ENCODE peak calls at places on chromosomes 13 and 19, in six cellular contexts. M, Q, O, Z, J and C are unnamed samples.

GRCh38 chr13:91747164-91747563 is 348.7 kb downstream of the GPC5 start:
- DNase-seq in M (no peak), Q (no peak), O (no peak), Z (no peak), J (no peak), C (no peak)

GRCh38 chr13:102402292-102402691 is 444 bp upstream of the FGF14 start:
- DNase-seq in M (peak), Q (peak), O (no peak), Z (peak), J (peak), C (peak)

GRCh38 chr13:25132984-25133383 is 37.0 kb downstream of the PABPC3 start:
- DNase-seq in M (no peak), Q (no peak), O (no peak), Z (no peak), J (no peak), C (no peak)

GRCh38 chr13:48004201-48004600 is 3.1 kb upstream of the SUCLA2 start:
- DNase-seq in M (no peak), Q (peak), O (no peak), Z (no peak), J (no peak), C (no peak)

GRCh38 chr19:40229926-40230417 is 3.5 kb upstream of the CCNP start:
- DNase-seq in M (no peak), Q (no peak), O (peak), Z (no peak), J (no peak), C (no peak)

GRCh38 chr13:28532226-28533048 is 37.5 kb upstream of the FLT1 start:
- DNase-seq in M (no peak), Q (peak), O (peak), Z (peak), J (peak), C (peak)

GRCh38 chr13:20738616-20739015 is 35.1 kb downstream of the IL17D start:
- DNase-seq in M (no peak), Q (no peak), O (no peak), Z (no peak), J (no peak), C (no peak)

GRCh38 chr13:77176350-77176749 is 149.4 kb upstream of the FBXL3 start:
- DNase-seq in M (peak), Q (no peak), O (peak), Z (no peak), J (no peak), C (peak)

GRCh38 chr13:51643882-51644281 is 59.6 kb downstream of the WDFY2 start:
- DNase-seq in M (peak), Q (no peak), O (no peak), Z (no peak), J (no peak), C (peak)

GRCh38 chr13:89628567-89628966 is 1718.9 kb upstream of the MIR17HG start:
- DNase-seq in M (no peak), Q (no peak), O (no peak), Z (no peak), J (no peak), C (no peak)

GRCh38 chr13:105611424-105611823 is 924.0 kb downstream of the EFNB2 start:
- DNase-seq in M (peak), Q (no peak), O (peak), Z (no peak), J (no peak), C (peak)

GRCh38 chr13:49530452-49530851 is 34.7 kb downstream of the PHF11 start:
- DNase-seq in M (no peak), Q (no peak), O (no peak), Z (no peak), J (no peak), C (no peak)

GRCh38 chr13:43408274-43408673 is 378.5 kb downstream of the ENOX1 start:
- DNase-seq in M (no peak), Q (no peak), O (no peak), Z (no peak), J (no peak), C (no peak)

GRCh38 chr19:42273407-42274064 is 4.5 kb downstream of the CIC start:
- DNase-seq in M (no peak), Q (no peak), O (no peak), Z (no peak), J (no peak), C (no peak)

GRCh38 chr19:1074512-1075283 is 7.7 kb downstream of the ARHGAP45 start:
- DNase-seq in M (no peak), Q (no peak), O (peak), Z (no peak), J (no peak), C (no peak)

GRCh38 chr13:110887955-110888333 is 26.9 kb downstream of the ANKRD10 start:
- DNase-seq in M (no peak), Q (no peak), O (no peak), Z (peak), J (no peak), C (no peak)

GRCh38 chr13:92196566-92197256 is 798.3 kb downstream of the GPC5 start:
- DNase-seq in M (peak), Q (no peak), O (no peak), Z (no peak), J (no peak), C (peak)

GRCh38 chr13:37406031-37406430 is 192.5 kb downstream of the POSTN start:
- DNase-seq in M (no peak), Q (no peak), O (no peak), Z (no peak), J (no peak), C (no peak)

GRCh38 chr13:58838615-58839014 is 1207.1 kb downstream of the PCDH17 start:
- DNase-seq in M (no peak), Q (no peak), O (no peak), Z (no peak), J (no peak), C (no peak)

GRCh38 chr19:40398417-40399056 is 8.6 kb upstream of the HIPK4 start:
- DNase-seq in M (no peak), Q (peak), O (peak), Z (peak), J (peak), C (no peak)

GRCh38 chr19:10634430-10634829 is 9.1 kb downstream of the SLC44A2 start:
- DNase-seq in M (no peak), Q (no peak), O (no peak), Z (no peak), J (no peak), C (no peak)

GRCh38 chr13:79869326-79869725 is 388.4 kb downstream of the NDFIP2 start:
- DNase-seq in M (peak), Q (no peak), O (peak), Z (no peak), J (no peak), C (peak)

GRCh38 chr13:26838821-26839220 is 78.2 kb upstream of the GPR12 start:
- DNase-seq in M (no peak), Q (no peak), O (no peak), Z (no peak), J (no peak), C (no peak)

GRCh38 chr19:6739390-6739883 is at the start of gene TRIP10:
- DNase-seq in M (peak), Q (peak), O (peak), Z (peak), J (peak), C (peak)

GRCh38 chr19:47130589-47131168 is at the start of gene SAE1:
- DNase-seq in M (peak), Q (peak), O (peak), Z (peak), J (peak), C (peak)
- H2AK5ac ChIP-seq in M (peak), Q (no peak), O (peak), Z (peak), J (peak), C (no peak)

GRCh38 chr19:48899781-48900476 is at the start of gene NUCB1:
- DNase-seq in M (peak), Q (peak), O (peak), Z (peak), J (peak), C (peak)
- H3K23ac ChIP-seq in M (peak), Q (no peak), O (no peak), Z (no peak), J (peak), C (no peak)

DNA sequence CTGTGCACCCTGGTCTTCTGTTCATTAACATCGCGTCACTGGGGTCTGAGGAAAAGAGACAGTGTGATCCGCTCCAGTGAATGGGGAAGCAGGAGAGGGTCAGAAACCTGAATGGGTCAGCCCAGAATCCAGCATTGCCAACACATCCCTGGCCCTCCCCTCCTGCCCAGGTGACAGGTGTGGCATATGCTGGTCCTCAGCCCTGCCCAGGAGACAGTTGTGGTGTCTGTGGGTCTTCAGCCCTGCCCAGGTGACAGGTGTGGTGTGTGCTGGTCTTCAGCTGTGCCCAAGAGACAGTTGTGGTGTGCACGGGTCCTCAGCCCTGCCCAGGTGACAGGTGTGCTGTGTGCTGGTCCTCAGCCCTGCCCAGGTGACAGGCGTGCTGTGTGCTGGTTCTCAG is 8.0 kb downstream of the TFDP1 start:
- DNase-seq in M (no peak), Q (peak), O (no peak), Z (no peak), J (no peak), C (no peak)
- H2BK5ac ChIP-seq in M (no peak), Q (no peak), O (no peak), Z (no peak), J (no peak), C (no peak)

DNA sequence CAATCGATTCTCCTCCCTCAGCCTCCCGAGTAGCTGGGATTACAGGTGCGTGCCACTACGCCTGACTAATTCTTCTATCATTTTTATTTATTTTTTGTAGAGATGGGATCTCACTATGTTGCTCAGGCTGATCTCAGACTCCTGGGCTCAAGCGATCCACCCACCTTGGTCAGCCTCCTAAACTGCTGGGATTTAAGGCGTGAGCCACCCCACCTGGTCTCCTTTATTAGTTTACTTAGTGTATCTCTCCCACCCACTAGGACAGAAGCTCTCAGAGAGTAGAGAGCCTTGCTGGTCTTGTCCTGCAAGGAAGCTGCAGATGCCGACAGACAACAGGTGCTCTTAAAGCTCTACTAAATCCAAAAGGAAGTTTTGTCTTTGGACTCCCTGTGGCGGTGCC is 2.5 kb upstream of the LRRC8E start:
- DNase-seq in M (no peak), Q (no peak), O (no peak), Z (no peak), J (no peak), C (no peak)
- H2AK5ac ChIP-seq in M (no peak), Q (no peak), O (no peak), Z (no peak), J (no peak), C (no peak)

DNA sequence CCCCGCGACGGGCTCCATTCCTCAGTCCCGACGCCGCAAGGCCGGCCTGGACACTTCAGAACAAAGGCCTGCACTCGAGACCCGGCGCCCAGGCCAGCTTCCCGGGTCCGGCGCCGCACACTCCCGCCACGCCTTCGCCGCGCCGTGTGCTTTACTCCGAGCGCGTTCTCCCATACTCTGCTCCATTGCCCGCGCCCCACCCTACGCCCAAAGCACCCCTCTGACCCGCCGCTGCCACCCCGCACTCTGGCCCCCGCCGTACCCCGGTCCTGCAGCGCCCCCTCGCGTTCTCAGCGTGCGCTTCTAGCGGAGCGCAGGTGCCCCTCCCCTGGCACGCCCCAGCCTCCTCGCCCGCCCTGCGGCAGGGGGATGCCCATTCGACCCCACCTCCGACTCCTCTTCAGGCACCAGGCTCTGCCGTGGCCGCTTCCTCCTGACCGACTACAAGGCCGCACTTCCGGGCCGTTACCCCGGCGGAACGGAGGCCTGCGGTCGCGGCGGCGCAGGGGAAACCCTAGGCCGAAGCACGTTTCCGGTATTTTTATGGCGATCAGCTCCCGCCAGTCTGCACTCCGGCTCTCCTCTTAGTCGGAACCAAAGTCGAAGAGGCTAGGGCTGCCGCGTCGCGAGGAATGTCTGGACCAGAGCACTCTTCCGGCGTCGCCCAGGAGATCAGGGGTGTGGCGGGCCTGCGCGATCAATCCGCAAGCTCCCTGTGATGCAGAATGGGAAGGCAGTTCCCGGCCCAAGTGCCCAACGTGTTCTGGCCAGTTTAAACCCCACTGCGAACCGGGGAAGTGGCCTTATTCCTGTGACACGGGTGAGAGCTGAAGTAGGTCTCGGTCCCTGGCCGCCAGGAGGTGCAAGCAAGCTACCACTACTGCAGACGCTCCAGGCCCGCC is at the start of gene ZBTB45:
- DNase-seq in M (peak), Q (peak), O (peak), Z (peak), J (peak), C (peak)
- H3K23ac ChIP-seq in M (peak), Q (no peak), O (no peak), Z (no peak), J (peak), C (no peak)

GRCh38 chr19:38375748-38376147 is 1.4 kb downstream of the PSMD8 start:
- DNase-seq in M (peak), Q (no peak), O (no peak), Z (no peak), J (no peak), C (peak)

GRCh38 chr19:38375098-38375493 is 725 bp downstream of the PSMD8 start:
- DNase-seq in M (peak), Q (no peak), O (no peak), Z (no peak), J (no peak), C (no peak)

GRCh38 chr19:38376576-38376975 is 2.2 kb downstream of the PSMD8 start:
- DNase-seq in M (no peak), Q (no peak), O (no peak), Z (no peak), J (no peak), C (no peak)

GRCh38 chr19:38378866-38379265 is 4.5 kb downstream of the PSMD8 start:
- DNase-seq in M (peak), Q (no peak), O (no peak), Z (no peak), J (no peak), C (no peak)

GRCh38 chr19:38377052-38377451 is 2.7 kb downstream of the PSMD8 start:
- DNase-seq in M (no peak), Q (no peak), O (no peak), Z (no peak), J (no peak), C (no peak)
- H2BK5ac ChIP-seq in M (no peak), Q (no peak), O (no peak), Z (no peak), J (no peak), C (no peak)

GRCh38 chr19:49677232-49677881 is at the start of gene PRMT1:
- DNase-seq in M (no peak), Q (peak), O (peak), Z (peak), J (no peak), C (no peak)
- H2AK5ac ChIP-seq in M (peak), Q (no peak), O (peak), Z (peak), J (peak), C (peak)

GRCh38 chr19:17282488-17283256 is 971 bp downstream of the ANKLE1 start:
- DNase-seq in M (peak), Q (peak), O (peak), Z (peak), J (peak), C (peak)
- H3K23ac ChIP-seq in M (no peak), Q (no peak), O (no peak), Z (no peak), J (peak), C (no peak)

DNA sequence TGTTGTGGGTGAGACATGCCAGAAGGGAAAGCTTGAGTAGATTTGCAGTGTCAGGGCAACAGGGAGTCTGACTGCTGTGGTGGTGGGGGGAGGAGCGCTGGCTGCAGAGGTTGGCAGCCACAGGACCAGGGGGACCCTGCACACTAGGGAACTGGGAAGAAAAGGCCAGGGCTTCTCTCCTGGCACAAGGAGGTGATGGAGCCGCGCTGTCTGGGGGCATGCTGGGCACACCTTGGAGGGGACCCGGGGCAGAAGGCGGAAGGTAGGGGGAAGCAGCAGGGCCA is 13.9 kb upstream of the EPHX3 start:
- DNase-seq in M (no peak), Q (no peak), O (no peak), Z (no peak), J (no peak), C (no peak)
- H2BK5ac ChIP-seq in M (peak), Q (no peak), O (no peak), Z (no peak), J (no peak), C (no peak)

GRCh38 chr19:35000338-35000646 is 169 bp downstream of the GRAMD1A start:
- DNase-seq in M (no peak), Q (no peak), O (no peak), Z (no peak), J (no peak), C (no peak)

GRCh38 chr19:35000647-35001501 is 751 bp downstream of the GRAMD1A start:
- DNase-seq in M (peak), Q (peak), O (peak), Z (no peak), J (no peak), C (peak)

GRCh38 chr19:34996978-34997640 is 3.0 kb upstream of the GRAMD1A start:
- DNase-seq in M (no peak), Q (no peak), O (no peak), Z (no peak), J (no peak), C (no peak)

GRCh38 chr19:34999498-35000337 is at the start of gene GRAMD1A:
- DNase-seq in M (peak), Q (peak), O (peak), Z (peak), J (peak), C (peak)

DNA sequence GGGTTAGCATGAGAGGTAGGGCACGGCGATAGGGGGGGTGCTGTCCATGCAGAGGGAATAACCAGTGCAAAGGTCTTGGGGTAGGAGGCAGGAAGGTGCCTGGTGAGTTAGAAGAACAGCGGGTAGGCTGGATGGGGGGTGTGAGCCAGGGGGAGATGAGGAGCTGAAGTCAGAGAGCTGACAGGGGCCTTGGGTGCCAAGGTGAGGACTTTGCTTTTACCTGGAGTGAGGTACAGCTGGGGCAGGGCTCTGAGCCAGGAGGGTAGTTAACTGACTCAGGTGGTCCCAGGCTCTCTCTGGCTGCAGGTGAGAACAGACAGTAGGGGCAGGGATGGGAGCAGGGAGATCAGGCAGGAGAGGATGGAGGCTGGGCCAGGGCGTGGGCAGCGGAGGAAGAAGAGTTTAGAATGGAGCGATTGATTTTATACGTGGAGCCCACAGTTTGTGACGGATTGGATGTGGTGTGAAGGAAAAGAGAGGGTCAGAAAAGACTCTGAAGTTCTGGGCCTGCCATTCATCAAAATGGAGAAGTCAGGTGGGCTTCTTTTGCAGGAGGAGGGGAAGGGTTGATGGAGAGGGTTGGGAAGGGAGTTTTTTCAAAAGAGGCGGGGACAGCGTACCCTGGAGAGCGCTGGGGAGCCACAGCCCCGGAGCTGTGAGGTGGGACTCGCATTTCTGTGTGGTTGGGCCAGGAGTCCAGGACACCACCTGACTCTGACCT is 1.2 kb upstream of the GRAMD1A start:
- DNase-seq in M (no peak), Q (peak), O (no peak), Z (peak), J (no peak), C (no peak)
- H2AK5ac ChIP-seq in M (peak), Q (no peak), O (peak), Z (peak), J (peak), C (no peak)